ENCODE peak calls at places on chromosomes 3 and 15, in seven cellular contexts. One of them, this sample, is unnamed.

GRCh38 chr3:115927210-115927609 is 303.9 kb downstream of the GAP43 start:
- DNase-seq in mesendoderm: no peak
- DNase-seq in IMR-90: no peak
- DNase-seq in neuronal stem cell: no peak
- DNase-seq in H9: no peak
- DNase-seq in trophoblast cell: no peak
- DNase-seq in H1: no peak
- DNase-seq in this sample: no peak

GRCh38 chr3:10723991-10724390 is 92.0 kb upstream of the SLC6A11 start:
- DNase-seq in mesendoderm: no peak
- DNase-seq in IMR-90: no peak
- DNase-seq in neuronal stem cell: no peak
- DNase-seq in H9: peak; percentile 22
- DNase-seq in trophoblast cell: no peak
- DNase-seq in H1: no peak
- DNase-seq in this sample: no peak

GRCh38 chr3:184335661-184336483 is 1.5 kb upstream of the FAM131A start:
- DNase-seq in mesendoderm: peak; percentile 92
- DNase-seq in IMR-90: peak; percentile 78
- DNase-seq in neuronal stem cell: peak; percentile 86
- DNase-seq in H9: peak; percentile 92
- DNase-seq in trophoblast cell: peak; percentile 82
- DNase-seq in H1: peak; percentile 99
- DNase-seq in this sample: peak; percentile 81

GRCh38 chr15:71288348-71288955 is 173.2 kb downstream of the THSD4 start:
- DNase-seq in mesendoderm: no peak
- DNase-seq in IMR-90: peak; percentile 74
- DNase-seq in neuronal stem cell: no peak
- DNase-seq in H9: no peak
- DNase-seq in trophoblast cell: no peak
- DNase-seq in H1: no peak
- DNase-seq in this sample: peak; percentile 64

GRCh38 chr15:58518626-58519025 is 86.8 kb downstream of the LIPC start:
- DNase-seq in mesendoderm: no peak
- DNase-seq in IMR-90: no peak
- DNase-seq in neuronal stem cell: no peak
- DNase-seq in H9: no peak
- DNase-seq in trophoblast cell: peak; percentile 30
- DNase-seq in H1: no peak
- DNase-seq in this sample: no peak

GRCh38 chr15:58407786-58408185 is 24.0 kb upstream of the LIPC start:
- DNase-seq in mesendoderm: no peak
- DNase-seq in IMR-90: no peak
- DNase-seq in neuronal stem cell: no peak
- DNase-seq in H9: no peak
- DNase-seq in trophoblast cell: no peak
- DNase-seq in H1: no peak
- DNase-seq in this sample: no peak

GRCh38 chr15:63060699-63061098 is 18.2 kb downstream of the TPM1 start:
- DNase-seq in mesendoderm: no peak
- DNase-seq in IMR-90: no peak
- DNase-seq in neuronal stem cell: no peak
- DNase-seq in H9: no peak
- DNase-seq in trophoblast cell: peak; percentile 52
- DNase-seq in H1: no peak
- DNase-seq in this sample: peak; percentile 2

GRCh38 chr3:178203152-178203551 is 333.1 kb upstream of the KCNMB2 start:
- DNase-seq in mesendoderm: no peak
- DNase-seq in IMR-90: peak; percentile 52
- DNase-seq in neuronal stem cell: no peak
- DNase-seq in H9: no peak
- DNase-seq in trophoblast cell: no peak
- DNase-seq in H1: no peak
- DNase-seq in this sample: peak; percentile 42

GRCh38 chr15:97903560-97904195 is 56.8 kb upstream of the ARRDC4 start:
- DNase-seq in mesendoderm: no peak
- DNase-seq in IMR-90: no peak
- DNase-seq in neuronal stem cell: no peak
- DNase-seq in H9: no peak
- DNase-seq in trophoblast cell: no peak
- DNase-seq in H1: no peak
- DNase-seq in this sample: no peak

GRCh38 chr3:179063945-179064560 is 7.6 kb downstream of the ZMAT3 start:
- DNase-seq in mesendoderm: no peak
- DNase-seq in IMR-90: peak; percentile 75
- DNase-seq in neuronal stem cell: no peak
- DNase-seq in H9: no peak
- DNase-seq in trophoblast cell: no peak
- DNase-seq in H1: no peak
- DNase-seq in this sample: peak; percentile 93

GRCh38 chr15:85404156-85404921 is 23.9 kb downstream of the AKAP13 start:
- DNase-seq in mesendoderm: peak; percentile 71
- DNase-seq in IMR-90: no peak
- DNase-seq in neuronal stem cell: no peak
- DNase-seq in H9: no peak
- DNase-seq in trophoblast cell: no peak
- DNase-seq in H1: no peak
- DNase-seq in this sample: no peak

DNA sequence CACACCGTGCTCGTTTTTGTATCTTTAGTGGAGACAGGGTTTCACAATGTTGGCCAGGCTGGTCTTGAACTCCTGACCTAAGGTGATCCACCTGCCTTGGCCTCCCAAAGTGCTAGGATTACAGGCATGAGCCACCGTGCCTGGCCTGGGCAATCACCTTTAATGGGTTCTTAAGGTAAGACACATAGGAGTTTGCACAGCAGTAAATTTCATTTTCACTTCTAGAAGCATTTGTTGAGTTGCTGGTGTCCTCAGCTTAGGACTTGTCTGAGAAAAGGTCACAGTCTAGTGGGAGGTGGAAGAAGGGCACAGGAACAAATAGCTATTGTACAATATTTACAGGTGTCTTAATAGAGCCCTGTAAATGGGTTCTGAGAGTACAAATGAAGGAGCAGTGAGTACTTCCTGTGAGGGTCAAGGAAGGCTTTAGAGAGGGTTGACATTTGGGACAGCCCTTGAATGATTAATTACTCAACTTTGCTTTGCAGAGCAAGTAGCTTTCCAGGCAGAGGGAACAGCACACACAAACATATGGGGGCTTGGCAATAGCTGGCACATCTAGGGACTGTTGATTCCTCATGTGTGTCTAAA is 8.7 kb upstream of the ETV5 start:
- DNase-seq in mesendoderm: no peak
- DNase-seq in IMR-90: no peak
- DNase-seq in neuronal stem cell: no peak
- DNase-seq in H9: no peak
- DNase-seq in trophoblast cell: no peak
- DNase-seq in H1: no peak
- DNase-seq in this sample: no peak
- H3K27me3 ChIP-seq in mesendoderm: no peaks in the 10 kb centered on the region
- H3K27me3 ChIP-seq in IMR-90: peaks cover 53% of the 10 kb centered on the region
- H3K27me3 ChIP-seq in neuronal stem cell: no peaks in the 10 kb centered on the region
- H3K27me3 ChIP-seq in H9: peaks cover 14% of the 10 kb centered on the region
- H3K27me3 ChIP-seq in trophoblast cell: peaks cover 6% of the 10 kb centered on the region
- H3K27me3 ChIP-seq in H1: peaks cover 8% of the 10 kb centered on the region
- H3K27me3 ChIP-seq in this sample: peaks cover 35% of the 10 kb centered on the region

GRCh38 chr15:87211547-87211946 is 1045.0 kb downstream of the NTRK3 start:
- DNase-seq in mesendoderm: no peak
- DNase-seq in IMR-90: no peak
- DNase-seq in neuronal stem cell: no peak
- DNase-seq in H9: no peak
- DNase-seq in trophoblast cell: no peak
- DNase-seq in H1: no peak
- DNase-seq in this sample: no peak

GRCh38 chr15:87207945-87208580 is 1048.5 kb downstream of the NTRK3 start:
- DNase-seq in mesendoderm: no peak
- DNase-seq in IMR-90: peak; percentile 25
- DNase-seq in neuronal stem cell: no peak
- DNase-seq in H9: no peak
- DNase-seq in trophoblast cell: peak; percentile 95
- DNase-seq in H1: no peak
- DNase-seq in this sample: peak; percentile 71

GRCh38 chr15:87212041-87212440 is 1044.5 kb downstream of the NTRK3 start:
- DNase-seq in mesendoderm: no peak
- DNase-seq in IMR-90: no peak
- DNase-seq in neuronal stem cell: no peak
- DNase-seq in H9: no peak
- DNase-seq in trophoblast cell: no peak
- DNase-seq in H1: no peak
- DNase-seq in this sample: no peak

GRCh38 chr15:87209891-87210649 is 1046.5 kb downstream of the NTRK3 start:
- DNase-seq in mesendoderm: no peak
- DNase-seq in IMR-90: no peak
- DNase-seq in neuronal stem cell: no peak
- DNase-seq in H9: no peak
- DNase-seq in trophoblast cell: peak; percentile 94
- DNase-seq in H1: no peak
- DNase-seq in this sample: no peak

GRCh38 chr15:87207251-87207650 is 1049.3 kb downstream of the NTRK3 start:
- DNase-seq in mesendoderm: no peak
- DNase-seq in IMR-90: no peak
- DNase-seq in neuronal stem cell: no peak
- DNase-seq in H9: no peak
- DNase-seq in trophoblast cell: no peak
- DNase-seq in H1: no peak
- DNase-seq in this sample: no peak
- H3K23ac ChIP-seq in mesendoderm: no peak overlapping the region
- H3K23ac ChIP-seq in IMR-90: no peak overlapping the region
- H3K23ac ChIP-seq in neuronal stem cell: no peak overlapping the region
- H3K23ac ChIP-seq in H9: no peak overlapping the region
- H3K23ac ChIP-seq in trophoblast cell: no peak overlapping the region
- H3K23ac ChIP-seq in H1: no peak overlapping the region
- H3K23ac ChIP-seq in this sample: no peak overlapping the region

GRCh38 chr3:72047472-72047871 is 262.5 kb upstream of the PROK2 start:
- DNase-seq in mesendoderm: no peak
- DNase-seq in IMR-90: no peak
- DNase-seq in neuronal stem cell: no peak
- DNase-seq in H9: no peak
- DNase-seq in trophoblast cell: peak; percentile 96
- DNase-seq in H1: no peak
- DNase-seq in this sample: no peak
- H3K27me3 ChIP-seq in mesendoderm: no peaks in the 10 kb centered on the region
- H3K27me3 ChIP-seq in IMR-90: peaks cover 1% of the 10 kb centered on the region
- H3K27me3 ChIP-seq in neuronal stem cell: no peaks in the 10 kb centered on the region
- H3K27me3 ChIP-seq in H9: peaks cover 3% of the 10 kb centered on the region
- H3K27me3 ChIP-seq in trophoblast cell: no peaks in the 10 kb centered on the region
- H3K27me3 ChIP-seq in H1: no peaks in the 10 kb centered on the region
- H3K27me3 ChIP-seq in this sample: peaks cover 4% of the 10 kb centered on the region

GRCh38 chr3:53570086-53570485 is 75.7 kb downstream of the CACNA1D start:
- DNase-seq in mesendoderm: no peak
- DNase-seq in IMR-90: no peak
- DNase-seq in neuronal stem cell: no peak
- DNase-seq in H9: no peak
- DNase-seq in trophoblast cell: no peak
- DNase-seq in H1: no peak
- DNase-seq in this sample: no peak

GRCh38 chr3:53566450-53567145 is 72.2 kb downstream of the CACNA1D start:
- DNase-seq in mesendoderm: peak; percentile 83
- DNase-seq in IMR-90: no peak
- DNase-seq in neuronal stem cell: no peak
- DNase-seq in H9: no peak
- DNase-seq in trophoblast cell: peak; percentile 72
- DNase-seq in H1: peak; percentile 40
- DNase-seq in this sample: no peak

GRCh38 chr3:53571264-53571663 is 76.9 kb downstream of the CACNA1D start:
- DNase-seq in mesendoderm: no peak
- DNase-seq in IMR-90: no peak
- DNase-seq in neuronal stem cell: no peak
- DNase-seq in H9: no peak
- DNase-seq in trophoblast cell: no peak
- DNase-seq in H1: no peak
- DNase-seq in this sample: no peak

GRCh38 chr3:53570709-53571108 is 76.3 kb downstream of the CACNA1D start:
- DNase-seq in mesendoderm: no peak
- DNase-seq in IMR-90: peak; percentile 1
- DNase-seq in neuronal stem cell: no peak
- DNase-seq in H9: no peak
- DNase-seq in trophoblast cell: peak; percentile 64
- DNase-seq in H1: no peak
- DNase-seq in this sample: peak; percentile 60
- H3K23ac ChIP-seq in mesendoderm: no peak overlapping the region
- H3K23ac ChIP-seq in IMR-90: no peak overlapping the region
- H3K23ac ChIP-seq in neuronal stem cell: no peak overlapping the region
- H3K23ac ChIP-seq in H9: no peak overlapping the region
- H3K23ac ChIP-seq in trophoblast cell: no peak overlapping the region
- H3K23ac ChIP-seq in H1: no peak overlapping the region
- H3K23ac ChIP-seq in this sample: no peak overlapping the region

GRCh38 chr3:57855281-57855680 is 99.2 kb downstream of the SLMAP start:
- DNase-seq in mesendoderm: no peak
- DNase-seq in IMR-90: peak; percentile 86
- DNase-seq in neuronal stem cell: no peak
- DNase-seq in H9: no peak
- DNase-seq in trophoblast cell: peak; percentile 17
- DNase-seq in H1: no peak
- DNase-seq in this sample: peak; percentile 74
- H3K27me3 ChIP-seq in mesendoderm: no peaks in the 10 kb centered on the region
- H3K27me3 ChIP-seq in IMR-90: no peaks in the 10 kb centered on the region
- H3K27me3 ChIP-seq in neuronal stem cell: no peaks in the 10 kb centered on the region
- H3K27me3 ChIP-seq in H9: no peaks in the 10 kb centered on the region
- H3K27me3 ChIP-seq in trophoblast cell: no peaks in the 10 kb centered on the region
- H3K27me3 ChIP-seq in H1: no peaks in the 10 kb centered on the region
- H3K27me3 ChIP-seq in this sample: no peaks in the 10 kb centered on the region

GRCh38 chr3:150968341-150968740 is 4.2 kb downstream of the CLRN1 start:
- DNase-seq in mesendoderm: no peak
- DNase-seq in IMR-90: no peak
- DNase-seq in neuronal stem cell: no peak
- DNase-seq in H9: no peak
- DNase-seq in trophoblast cell: no peak
- DNase-seq in H1: no peak
- DNase-seq in this sample: no peak

GRCh38 chr3:150961949-150962348 is 10.6 kb downstream of the CLRN1 start:
- DNase-seq in mesendoderm: no peak
- DNase-seq in IMR-90: no peak
- DNase-seq in neuronal stem cell: no peak
- DNase-seq in H9: no peak
- DNase-seq in trophoblast cell: no peak
- DNase-seq in H1: no peak
- DNase-seq in this sample: no peak

GRCh38 chr3:150960708-150961684 is 11.5 kb downstream of the CLRN1 start:
- DNase-seq in mesendoderm: no peak
- DNase-seq in IMR-90: no peak
- DNase-seq in neuronal stem cell: no peak
- DNase-seq in H9: no peak
- DNase-seq in trophoblast cell: no peak
- DNase-seq in H1: no peak
- DNase-seq in this sample: no peak

GRCh38 chr3:150970665-150971327 is 1.7 kb downstream of the CLRN1 start:
- DNase-seq in mesendoderm: peak; percentile 30
- DNase-seq in IMR-90: peak; percentile 69
- DNase-seq in neuronal stem cell: no peak
- DNase-seq in H9: no peak
- DNase-seq in trophoblast cell: peak; percentile 61
- DNase-seq in H1: no peak
- DNase-seq in this sample: peak; percentile 64

GRCh38 chr3:150965436-150965835 is 7.1 kb downstream of the CLRN1 start:
- DNase-seq in mesendoderm: no peak
- DNase-seq in IMR-90: no peak
- DNase-seq in neuronal stem cell: no peak
- DNase-seq in H9: no peak
- DNase-seq in trophoblast cell: no peak
- DNase-seq in H1: no peak
- DNase-seq in this sample: no peak
- H3K23ac ChIP-seq in mesendoderm: no peak overlapping the region
- H3K23ac ChIP-seq in IMR-90: no peak overlapping the region
- H3K23ac ChIP-seq in neuronal stem cell: no peak overlapping the region
- H3K23ac ChIP-seq in H9: no peak overlapping the region
- H3K23ac ChIP-seq in trophoblast cell: no peak overlapping the region
- H3K23ac ChIP-seq in H1: no peak overlapping the region
- H3K23ac ChIP-seq in this sample: no peak overlapping the region

GRCh38 chr3:40118031-40118610 is 191.4 kb upstream of the EIF1B start:
- DNase-seq in mesendoderm: no peak
- DNase-seq in IMR-90: no peak
- DNase-seq in neuronal stem cell: no peak
- DNase-seq in H9: no peak
- DNase-seq in trophoblast cell: peak; percentile 86
- DNase-seq in H1: no peak
- DNase-seq in this sample: no peak
- H3K27me3 ChIP-seq in mesendoderm: no peaks in the 10 kb centered on the region
- H3K27me3 ChIP-seq in IMR-90: no peaks in the 10 kb centered on the region
- H3K27me3 ChIP-seq in neuronal stem cell: no peaks in the 10 kb centered on the region
- H3K27me3 ChIP-seq in H9: no peaks in the 10 kb centered on the region
- H3K27me3 ChIP-seq in trophoblast cell: no peaks in the 10 kb centered on the region
- H3K27me3 ChIP-seq in H1: no peaks in the 10 kb centered on the region
- H3K27me3 ChIP-seq in this sample: no peaks in the 10 kb centered on the region

This sample was measured in mesenchymal stem cell.